ENCODE peak calls at places on chromosomes 4 and X, in seven cellular contexts. E is tibial nerve, D is spleen, X is Peyer's patch, P is tibial artery, Q is astrocyte, A is lower lobe of right lung. Y is an unnamed sample. For H3K27me3, the result is how much of the 10 kb centered on the place peaks cover.

GRCh38 chrX:18676050-18676449 is 4.1 kb upstream of the RS1 start:
- DNase-seq in E (no peak), D (no peak), X (no peak), P (no peak), Q (no peak), A (no peak), Y (no peak)

GRCh38 chrX:2642146-2642545 is 48.9 kb upstream of the CD99 start:
- DNase-seq in E (no peak), D (no peak), X (no peak), P (no peak), Q (no peak), A (no peak), Y (no peak)

GRCh38 chr4:157664726-157665125 is 444.2 kb downstream of the GRIA2 start:
- DNase-seq in E (no peak), D (no peak), X (no peak), P (no peak), Q (peak), A (no peak), Y (no peak)

GRCh38 chr4:127549521-127549920 is 83.2 kb upstream of the INTU start:
- DNase-seq in E (no peak), D (no peak), X (no peak), P (no peak), Q (no peak), A (no peak), Y (no peak)

GRCh38 chr4:159292137-159292896 is 189.4 kb downstream of the RAPGEF2 start:
- DNase-seq in E (no peak), D (no peak), X (no peak), P (no peak), Q (no peak), A (no peak), Y (no peak)

GRCh38 chrX:11010476-11010875 is 100.7 kb upstream of the HCCS start:
- DNase-seq in E (no peak), D (no peak), X (no peak), P (no peak), Q (peak), A (no peak), Y (no peak)

GRCh38 chr4:154123897-154124296 is 335.0 kb upstream of the SFRP2 start:
- DNase-seq in E (no peak), D (no peak), X (no peak), P (no peak), Q (no peak), A (no peak), Y (no peak)

GRCh38 chr4:52051615-52052474 is 741 bp downstream of the SPATA18 start:
- DNase-seq in E (no peak), D (peak), X (peak), P (peak), Q (peak), A (peak), Y (no peak)

GRCh38 chrX:13428055-13428786 is 108.4 kb upstream of the ATXN3L start:
- DNase-seq in E (no peak), D (peak), X (no peak), P (no peak), Q (peak), A (no peak), Y (no peak)

GRCh38 chrX:65545456-65545855 is 10.9 kb upstream of the LAS1L start:
- DNase-seq in E (no peak), D (no peak), X (no peak), P (no peak), Q (no peak), A (no peak), Y (no peak)

GRCh38 chrX:39969099-39969825 is 128.5 kb downstream of the BCOR start:
- DNase-seq in E (no peak), D (no peak), X (no peak), P (no peak), Q (no peak), A (no peak), Y (no peak)

GRCh38 chr4:56078866-56079265 is 130.1 kb downstream of the CEP135 start:
- DNase-seq in E (no peak), D (no peak), X (no peak), P (no peak), Q (no peak), A (no peak), Y (no peak)

GRCh38 chr4:38621004-38621684 is 42.9 kb upstream of the KLF3 start:
- DNase-seq in E (no peak), D (no peak), X (peak), P (no peak), Q (peak), A (no peak), Y (no peak)

GRCh38 chr4:184459413-184459812 is 14.9 kb downstream of the IRF2 start:
- DNase-seq in E (no peak), D (no peak), X (no peak), P (no peak), Q (peak), A (no peak), Y (no peak)

GRCh38 chrX:10620121-10620699 is at the start of gene MID1:
- DNase-seq in E (peak), D (peak), X (peak), P (peak), Q (peak), A (peak), Y (no peak)

GRCh38 chr4:90181644-90182043 is 54.5 kb downstream of the CCSER1 start:
- DNase-seq in E (no peak), D (no peak), X (no peak), P (no peak), Q (no peak), A (no peak), Y (no peak)

GRCh38 chr4:153223935-153224334 is 19.7 kb downstream of the TRIM2 start:
- DNase-seq in E (no peak), D (no peak), X (no peak), P (no peak), Q (peak), A (no peak), Y (no peak)

GRCh38 chr4:84994280-84994679 is 27.8 kb upstream of the WDFY3 start:
- DNase-seq in E (no peak), D (no peak), X (no peak), P (no peak), Q (no peak), A (no peak), Y (no peak)

GRCh38 chr4:8568068-8568668 is 12.0 kb upstream of the GPR78 start:
- DNase-seq in E (no peak), D (no peak), X (no peak), P (no peak), Q (peak), A (no peak), Y (no peak)

GRCh38 chr4:139942284-139942683 is 211.7 kb downstream of the MAML3 start:
- DNase-seq in E (no peak), D (no peak), X (no peak), P (no peak), Q (no peak), A (no peak), Y (no peak)

GRCh38 chr4:122117743-122118142 is 34.4 kb upstream of the BLTP1 start:
- DNase-seq in E (no peak), D (no peak), X (no peak), P (no peak), Q (no peak), A (no peak), Y (no peak)

GRCh38 chr4:95288552-95288951 is 260.2 kb downstream of the UNC5C start:
- DNase-seq in E (no peak), D (no peak), X (no peak), P (no peak), Q (peak), A (no peak), Y (no peak)

GRCh38 chrX:118239471-118239870 is 106.4 kb upstream of the WDR44 start:
- DNase-seq in E (no peak), D (no peak), X (no peak), P (no peak), Q (peak), A (no peak), Y (no peak)

GRCh38 chrX:112630187-112630586 is 49.6 kb downstream of the LHFPL1 start:
- DNase-seq in E (no peak), D (no peak), X (no peak), P (no peak), Q (no peak), A (no peak), Y (no peak)

GRCh38 chr4:147733614-147734344 is 1.9 kb downstream of the ARHGAP10 start:
- DNase-seq in E (no peak), D (no peak), X (no peak), P (peak), Q (peak), A (no peak), Y (no peak)

GRCh38 chr4:61335364-61335763 is 135.2 kb downstream of the ADGRL3 start:
- DNase-seq in E (no peak), D (no peak), X (no peak), P (no peak), Q (no peak), A (no peak), Y (no peak)

GRCh38 chr4:83535945-83536648 is at the start of gene GPAT3:
- DNase-seq in E (peak), D (peak), X (peak), P (peak), Q (peak), A (peak), Y (peak)

GRCh38 chr4:142091085-142091513 is 454.7 kb downstream of the IL15 start:
- DNase-seq in E (no peak), D (no peak), X (no peak), P (peak), Q (peak), A (no peak), Y (no peak)

GRCh38 chr4:26856906-26857277 is 3.7 kb upstream of the STIM2 start:
- DNase-seq in E (no peak), D (no peak), X (no peak), P (no peak), Q (no peak), A (no peak), Y (no peak)

GRCh38 chr4:183229397-183229796 is 90.7 kb downstream of the CLDN22 start:
- DNase-seq in E (no peak), D (no peak), X (no peak), P (no peak), Q (peak), A (no peak), Y (no peak)

GRCh38 chrX:19350831-19351447 is 7.2 kb downstream of the PDHA1 start:
- DNase-seq in E (no peak), D (no peak), X (no peak), P (no peak), Q (no peak), A (no peak), Y (no peak)

GRCh38 chrX:10076765-10077164 is 80.0 kb upstream of the CLCN4 start:
- DNase-seq in E (no peak), D (no peak), X (no peak), P (no peak), Q (no peak), A (no peak), Y (no peak)

GRCh38 chrX:107704181-107704580 is 71.4 kb downstream of the TSC22D3 start:
- DNase-seq in E (no peak), D (no peak), X (no peak), P (no peak), Q (no peak), A (no peak), Y (no peak)

GRCh38 chr4:56466910-56467283 is 520 bp upstream of the SRP72 start:
- DNase-seq in E (no peak), D (no peak), X (no peak), P (no peak), Q (no peak), A (no peak), Y (no peak)

GRCh38 chrX:39966186-39966585 is 131.6 kb downstream of the BCOR start:
- DNase-seq in E (no peak), D (no peak), X (no peak), P (no peak), Q (no peak), A (no peak), Y (no peak)

GRCh38 chrX:104668550-104668949 is 102.6 kb downstream of the IL1RAPL2 start:
- DNase-seq in E (no peak), D (no peak), X (no peak), P (no peak), Q (peak), A (no peak), Y (no peak)

GRCh38 chr4:25457053-25457715 is 80.1 kb downstream of the ANAPC4 start:
- DNase-seq in E (no peak), D (no peak), X (no peak), P (no peak), Q (peak), A (no peak), Y (no peak)

GRCh38 chrX:118536204-118536603 is 40.6 kb downstream of the DOCK11 start:
- DNase-seq in E (no peak), D (no peak), X (no peak), P (no peak), Q (no peak), A (no peak), Y (peak)

GRCh38 chr4:4991541-4992099 is 27.6 kb downstream of the CYTL1 start:
- DNase-seq in E (no peak), D (no peak), X (no peak), P (no peak), Q (no peak), A (no peak), Y (no peak)

GRCh38 chrX:51643377-51643776 is 24.7 kb upstream of the CENPVL3 start:
- DNase-seq in E (no peak), D (no peak), X (no peak), P (no peak), Q (no peak), A (no peak), Y (no peak)
- H3K27ac ChIP-seq in E (no peak), D (no peak), X (no peak), P (no peak), Q (no peak), A (no peak), Y (no peak)

DNA sequence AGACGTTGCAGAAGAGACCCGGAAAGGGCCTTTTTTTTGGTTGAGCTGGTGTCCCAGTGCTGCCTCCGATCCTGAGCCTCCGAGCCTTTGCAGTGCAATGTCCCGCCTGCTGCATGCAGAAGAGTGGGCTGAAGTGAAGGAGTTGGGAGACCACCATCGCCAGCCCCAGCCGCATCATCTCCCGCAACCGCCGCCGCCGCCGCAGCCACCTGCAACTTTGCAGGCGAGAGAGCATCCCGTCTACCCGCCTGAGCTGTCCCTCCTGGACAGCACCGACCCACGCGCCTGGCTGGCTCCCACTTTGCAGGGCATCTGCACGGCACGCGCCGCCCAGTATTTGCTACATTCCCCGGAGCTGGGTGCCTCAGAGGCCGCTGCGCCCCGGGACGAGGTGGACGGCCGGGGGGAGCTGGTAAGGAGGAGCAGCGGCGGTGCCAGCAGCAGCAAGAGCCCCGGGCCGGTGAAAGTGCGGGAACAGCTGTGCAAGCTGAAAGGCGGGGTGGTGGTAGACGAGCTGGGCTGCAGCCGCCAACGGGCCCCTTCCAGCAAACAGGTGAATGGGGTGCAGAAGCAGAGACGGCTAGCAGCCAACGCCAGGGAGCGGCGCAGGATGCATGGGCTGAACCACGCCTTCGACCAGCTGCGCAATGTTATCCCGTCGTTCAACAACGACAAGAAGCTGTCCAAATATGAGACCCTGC is 427 bp downstream of the ATOH1 start:
- DNase-seq in E (no peak), D (no peak), X (peak), P (no peak), Q (no peak), A (peak), Y (no peak)
- H3K27me3 ChIP-seq in E (half or more), D (half or more), X (under half), P (half or more), Q (half or more), A (half or more), Y (under half)

GRCh38 chr4:185998791-185999190 is 70.2 kb upstream of the TLR3 start:
- DNase-seq in E (no peak), D (no peak), X (no peak), P (no peak), Q (peak), A (no peak), Y (no peak)

GRCh38 chr4:185997287-185997686 is 71.7 kb upstream of the TLR3 start:
- DNase-seq in E (no peak), D (no peak), X (no peak), P (peak), Q (no peak), A (no peak), Y (no peak)

GRCh38 chr4:186002853-186003252 is 66.1 kb upstream of the TLR3 start:
- DNase-seq in E (no peak), D (no peak), X (no peak), P (no peak), Q (no peak), A (no peak), Y (no peak)

GRCh38 chr4:185995665-185996064 is 73.3 kb upstream of the TLR3 start:
- DNase-seq in E (no peak), D (no peak), X (no peak), P (no peak), Q (no peak), A (no peak), Y (no peak)

GRCh38 chr4:185999207-185999606 is 69.7 kb upstream of the TLR3 start:
- DNase-seq in E (no peak), D (no peak), X (no peak), P (no peak), Q (no peak), A (no peak), Y (no peak)
- H3K27ac ChIP-seq in E (no peak), D (no peak), X (no peak), P (peak), Q (no peak), A (no peak), Y (no peak)

GRCh38 chr4:37245391-37245954 is 930 bp downstream of the NWD2 start:
- DNase-seq in E (no peak), D (no peak), X (no peak), P (no peak), Q (no peak), A (peak), Y (no peak)

GRCh38 chr4:37243061-37243460 is 1.5 kb upstream of the NWD2 start:
- DNase-seq in E (no peak), D (no peak), X (no peak), P (no peak), Q (no peak), A (no peak), Y (no peak)

GRCh38 chr4:37243722-37244582 is 591 bp upstream of the NWD2 start:
- DNase-seq in E (no peak), D (no peak), X (no peak), P (no peak), Q (no peak), A (peak), Y (peak)

GRCh38 chr4:37244583-37245390 is at the start of gene NWD2:
- DNase-seq in E (no peak), D (no peak), X (no peak), P (no peak), Q (no peak), A (peak), Y (no peak)

GRCh38 chr4:37241646-37242045 is 2.9 kb upstream of the NWD2 start:
- DNase-seq in E (no peak), D (no peak), X (no peak), P (no peak), Q (no peak), A (no peak), Y (no peak)
- H3K27me3 ChIP-seq in E (under half), D (under half), X (under half), P (under half), Q (under half), A (under half), Y (under half)

Y was measured in CD4-positive, CD25-positive, alpha-beta regulatory T cell.